ENCODE peak calls at places on chromosomes 7 and 10, in four cellular contexts. E, D, C and A are unnamed samples.

GRCh38 chr7:142799483-142799882 is 28.7 kb downstream of the PRSS2 start:
- DNase-seq in E (no peak), D (no peak), C (no peak), A (peak; percentile 43)

GRCh38 chr7:27154901-27155815 is 1.3 kb downstream of the HOXA7 start:
- DNase-seq in E (no peak), D (peak; percentile 24), C (no peak), A (no peak)

GRCh38 chr10:112835933-112836564 is 114.0 kb upstream of the TCF7L2 start:
- DNase-seq in E (no peak), D (no peak), C (no peak), A (no peak)

GRCh38 chr10:26528715-26529393 is 90.7 kb downstream of the APBB1IP start:
- DNase-seq in E (no peak), D (no peak), C (no peak), A (no peak)

GRCh38 chr7:150322833-150323681 is at the start of the genes ACTR3C and LRRC61:
- DNase-seq in E (peak; percentile 40), D (peak; percentile 75), C (no peak), A (peak; percentile 40)

GRCh38 chr7:155213385-155213784 is 84.3 kb upstream of the INSIG1 start:
- DNase-seq in E (no peak), D (no peak), C (no peak), A (no peak)

GRCh38 chr10:126536148-126536547 is 134.3 kb downstream of the C10orf90 start:
- DNase-seq in E (no peak), D (no peak), C (no peak), A (no peak)

GRCh38 chr10:132477398-132478340 is 59.9 kb upstream of the INPP5A start:
- DNase-seq in E (no peak), D (no peak), C (no peak), A (no peak)

GRCh38 chr7:73623798-73624668 is at the start of gene MLXIPL:
- DNase-seq in E (peak; percentile 46), D (peak; percentile 93), C (peak; percentile 76), A (peak; percentile 27)

GRCh38 chr10:48400129-48400849 is 93.8 kb downstream of the MAPK8 start:
- DNase-seq in E (no peak), D (no peak), C (no peak), A (no peak)

GRCh38 chr10:71836594-71836970 is 14.5 kb downstream of the PSAP start:
- DNase-seq in E (no peak), D (no peak), C (no peak), A (no peak)

GRCh38 chr7:151883872-151884271 is 7.0 kb upstream of the PRKAG2 start:
- DNase-seq in E (no peak), D (no peak), C (no peak), A (no peak)

GRCh38 chr10:120005408-120006280 is 113.1 kb downstream of the SEC23IP start:
- DNase-seq in E (no peak), D (no peak), C (no peak), A (no peak)

GRCh38 chr10:113704637-113705343 is 25.1 kb downstream of the CASP7 start:
- DNase-seq in E (no peak), D (no peak), C (no peak), A (peak; percentile 57)

GRCh38 chr10:110530131-110530831 is 32.6 kb downstream of the DUSP5 start:
- DNase-seq in E (no peak), D (no peak), C (no peak), A (no peak)

GRCh38 chr10:25766687-25767221 is 167.3 kb upstream of the MYO3A start:
- DNase-seq in E (no peak), D (no peak), C (peak; percentile 76), A (no peak)

GRCh38 chr7:77940647-77941046 is 142.1 kb downstream of the PHTF2 start:
- DNase-seq in E (no peak), D (no peak), C (no peak), A (no peak)

GRCh38 chr7:118305686-118306085 is 81.2 kb downstream of the ANKRD7 start:
- DNase-seq in E (no peak), D (no peak), C (no peak), A (no peak)

GRCh38 chr7:8442814-8443304 is 9.4 kb downstream of the NXPH1 start:
- DNase-seq in E (no peak), D (peak; percentile 48), C (no peak), A (peak; percentile 38)

GRCh38 chr7:99042957-99043356 is 101.0 kb downstream of the SMURF1 start:
- DNase-seq in E (no peak), D (no peak), C (no peak), A (no peak)

GRCh38 chr10:16943301-16944080 is 126.3 kb upstream of the RSU1 start:
- DNase-seq in E (no peak), D (no peak), C (no peak), A (no peak)

GRCh38 chr7:137469191-137469811 is 125.8 kb upstream of the PTN start:
- DNase-seq in E (no peak), D (no peak), C (no peak), A (no peak)

GRCh38 chr10:72081772-72082590 is 6.4 kb downstream of the SPOCK2 start:
- DNase-seq in E (no peak), D (peak; percentile 81), C (no peak), A (no peak)

GRCh38 chr10:60967260-60967659 is 23.3 kb upstream of the RHOBTB1 start:
- DNase-seq in E (no peak), D (no peak), C (no peak), A (no peak)

GRCh38 chr7:41097501-41097900 is 605.4 kb downstream of the INHBA start:
- DNase-seq in E (no peak), D (no peak), C (no peak), A (no peak)

GRCh38 chr10:80661526-80661925 is 123.8 kb downstream of the SH2D4B start:
- DNase-seq in E (no peak), D (no peak), C (no peak), A (no peak)

GRCh38 chr7:370775-371118 is 80.8 kb downstream of the FOXL3 start:
- DNase-seq in E (no peak), D (no peak), C (no peak), A (no peak)

GRCh38 chr7:66176914-66177313 is 28.2 kb upstream of the TPST1 start:
- DNase-seq in E (no peak), D (no peak), C (no peak), A (no peak)

GRCh38 chr7:44196450-44196872 is 4.3 kb upstream of the YKT6 start:
- DNase-seq in E (no peak), D (no peak), C (no peak), A (peak; percentile 14)

GRCh38 chr10:101018600-101019439 is 12.1 kb downstream of the PDZD7 start:
- DNase-seq in E (peak; percentile 46), D (peak; percentile 90), C (no peak), A (peak; percentile 56)
- H3K4me3 ChIP-seq in E (no peak overlapping the region), D (no peak overlapping the region), C (peak overlapping the region; percentile 22), A (no peak overlapping the region)

DNA sequence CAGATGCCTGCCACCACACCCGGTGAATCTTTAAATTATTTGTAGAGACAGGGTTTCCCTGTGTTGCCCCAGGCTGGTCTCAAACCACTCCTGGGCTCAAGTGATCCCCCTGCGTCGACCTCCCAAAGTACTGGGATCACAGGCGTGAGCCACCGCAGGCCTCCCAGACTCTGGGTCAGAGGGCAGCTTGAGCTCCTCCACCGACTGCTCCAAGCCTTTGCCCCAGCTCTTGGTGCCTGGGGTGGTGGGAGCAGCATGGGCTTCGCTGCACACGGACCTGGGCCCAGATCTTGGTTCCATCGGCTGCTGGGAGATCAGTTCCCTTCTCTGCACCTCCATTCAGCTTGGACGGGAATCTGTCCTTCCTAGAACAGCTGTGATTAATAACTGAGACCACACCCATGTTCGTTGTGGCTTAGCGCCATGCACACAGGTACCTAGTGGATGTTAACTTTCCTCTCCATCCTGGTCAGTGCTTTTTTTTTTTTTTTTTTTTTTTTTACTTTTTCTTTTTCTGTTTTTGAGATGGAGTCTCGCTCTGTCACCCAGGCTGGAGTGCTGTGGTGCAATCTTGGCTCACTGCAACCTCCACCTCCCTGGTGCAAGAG is 125.3 kb downstream of the CUX1 start:
- DNase-seq in E (no peak), D (peak; percentile 66), C (no peak), A (no peak)
- H3K4me1 ChIP-seq in E (no peaks in the 10 kb centered on the region), D (peaks cover 34% of the 10 kb centered on the region), C (peaks cover 5% of the 10 kb centered on the region), A (no peaks in the 10 kb centered on the region)

DNA sequence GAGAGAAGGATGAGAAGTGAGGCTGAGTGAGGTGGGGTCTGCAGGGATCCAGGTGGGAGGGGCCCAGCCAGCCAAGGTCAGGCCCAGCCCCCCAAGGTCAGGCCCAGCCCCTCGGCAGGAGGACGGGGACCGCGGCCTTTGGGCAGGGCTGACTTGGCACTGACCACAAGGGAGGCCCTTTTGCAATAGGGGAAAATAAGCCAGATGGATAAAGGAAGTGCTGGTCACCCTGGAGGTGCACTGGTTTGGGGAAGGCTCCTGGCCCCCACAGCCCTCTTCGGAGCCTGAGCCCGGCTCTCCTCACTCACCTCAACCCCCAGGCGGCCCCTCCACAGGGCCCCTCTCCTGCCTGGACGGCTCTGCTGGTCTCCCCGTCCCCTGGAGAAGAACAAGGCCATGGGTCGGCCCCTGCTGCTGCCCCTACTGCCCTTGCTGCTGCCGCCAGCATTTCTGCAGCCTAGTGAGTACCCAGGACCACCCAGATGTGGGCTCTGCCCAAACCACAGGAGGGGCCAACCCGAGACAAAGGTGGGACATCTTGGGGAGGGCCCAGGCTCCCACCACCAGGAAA is at the start of gene PILRA:
- DNase-seq in E (no peak), D (no peak), C (no peak), A (no peak)
- H3K4me3 ChIP-seq in E (no peak within 1 kb of the TSS), D (no peak within 1 kb of the TSS), C (no peak within 1 kb of the TSS), A (no peak within 1 kb of the TSS)

GRCh38 chr7:33186187-33186586 is 56.8 kb downstream of the BBS9 start:
- DNase-seq in E (no peak), D (no peak), C (no peak), A (no peak)

GRCh38 chr7:33185786-33186185 is 56.4 kb downstream of the BBS9 start:
- DNase-seq in E (no peak), D (no peak), C (no peak), A (no peak)

GRCh38 chr7:33179519-33179918 is 50.2 kb downstream of the BBS9 start:
- DNase-seq in E (no peak), D (no peak), C (no peak), A (no peak)

GRCh38 chr7:33177876-33178275 is 48.5 kb downstream of the BBS9 start:
- DNase-seq in E (no peak), D (no peak), C (no peak), A (no peak)

GRCh38 chr7:33183504-33183903 is 54.1 kb downstream of the BBS9 start:
- DNase-seq in E (no peak), D (no peak), C (no peak), A (no peak)
- H3K4me1 ChIP-seq in E (no peaks in the 10 kb centered on the region), D (no peaks in the 10 kb centered on the region), C (no peaks in the 10 kb centered on the region), A (no peaks in the 10 kb centered on the region)